ENCODE peak calls at places on chromosomes 6 and 20, in ten cellular contexts. R is AG08395; L is adrenal gland; Z is Caki2; X is GOT3; F is stimulated activated naive CD4-positive, alpha-beta T cell treated with Interleukin-2 at 50 U/mL for 16 hours; P is globus pallidus; S is caudate nucleus; W is adipocyte; C is central memory CD4-positive, alpha-beta T cell. U is an unnamed sample.

GRCh38 chr6:1580585-1580984 is 29.1 kb upstream of the FOXC1 start:
- DNase-seq in S (no peak), R (no peak), C (no peak), X (no peak), P (no peak), Z (no peak), W (no peak), L (no peak), F (no peak), U (no peak)

GRCh38 chr6:61886608-61887259 is 399.3 kb downstream of the KHDRBS2 start:
- DNase-seq in S (no peak), F (no peak), C (no peak), X (no peak), Z (peak; percentile 10), P (no peak), R (no peak), L (no peak), W (no peak), U (no peak)

GRCh38 chr6:20403766-20404640 is 2.3 kb downstream of the E2F3 start:
- DNase-seq in P (peak; percentile 12), F (peak; percentile 85), Z (peak; percentile 59), X (no peak), S (no peak), C (peak; percentile 45), W (peak; percentile 71), R (peak; percentile 18), L (no peak), U (no peak)

GRCh38 chr6:168120390-168121307 is 41.6 kb upstream of the FRMD1 start:
- DNase-seq in R (no peak), S (no peak), Z (no peak), F (no peak), C (no peak), P (no peak), L (no peak), W (no peak), X (no peak), U (no peak)

GRCh38 chr20:25269057-25269832 is 21.4 kb downstream of the PYGB start:
- DNase-seq in S (no peak), P (no peak), X (no peak), F (no peak), W (no peak), L (no peak), R (no peak), C (no peak), Z (no peak), U (no peak)

GRCh38 chr6:132812756-132813172 is 1.6 kb upstream of the RPS12 start:
- DNase-seq in C (no peak), S (no peak), L (no peak), Z (no peak), R (no peak), X (no peak), P (no peak), W (no peak), F (no peak), U (no peak)

GRCh38 chr6:139474145-139475108 is 100.0 kb upstream of the CITED2 start:
- DNase-seq in S (no peak), R (peak; percentile 24), Z (peak; percentile 57), X (no peak), L (peak; percentile 24), C (no peak), P (no peak), F (no peak), W (peak; percentile 52), U (peak; percentile 17)

GRCh38 chr6:130760006-130760405 is 67.2 kb upstream of the SMLR1 start:
- DNase-seq in S (no peak), P (no peak), C (no peak), F (no peak), Z (peak; percentile 10), L (peak; percentile 21), X (no peak), W (peak; percentile 58), R (peak; percentile 66), U (peak; percentile 66)

GRCh38 chr6:40054602-40055001 is 120.3 kb upstream of the MOCS1 start:
- DNase-seq in R (no peak), W (no peak), L (no peak), Z (peak; percentile 8), F (no peak), X (no peak), C (no peak), P (no peak), S (no peak), U (no peak)

GRCh38 chr20:59123011-59123676 is 40.5 kb upstream of the ZNF831 start:
- DNase-seq in W (no peak), Z (no peak), C (peak; percentile 85), X (no peak), S (no peak), R (no peak), L (no peak), F (peak; percentile 45), P (no peak), U (no peak)

GRCh38 chr20:63536241-63536977 is 767 bp downstream of the PTK6 start:
- DNase-seq in C (no peak), P (no peak), Z (no peak), S (no peak), X (no peak), W (no peak), R (peak; percentile 81), F (no peak), L (no peak), U (peak; percentile 75)

GRCh38 chr6:127190552-127190951 is 72.1 kb downstream of the RSPO3 start:
- DNase-seq in Z (peak; percentile 17), C (no peak), R (peak; percentile 40), S (no peak), W (peak; percentile 82), X (no peak), P (no peak), L (no peak), F (no peak), U (no peak)

GRCh38 chr20:64160118-64160517 is 4.1 kb upstream of the MYT1 start:
- DNase-seq in F (no peak), C (no peak), Z (no peak), W (no peak), R (no peak), S (no peak), L (no peak), X (no peak), P (no peak), U (no peak)

GRCh38 chr6:3905853-3906190 is 56.6 kb downstream of the FAM50B start:
- DNase-seq in F (no peak), S (no peak), W (no peak), C (no peak), X (no peak), L (no peak), Z (no peak), R (no peak), P (peak; percentile 32), U (no peak)

GRCh38 chr20:36777152-36777551 is 3.6 kb upstream of the DSN1 start:
- DNase-seq in P (no peak), Z (no peak), C (no peak), X (no peak), S (no peak), L (no peak), F (no peak), W (no peak), R (no peak), U (no peak)

GRCh38 chr6:144931172-144932035 is 646.3 kb downstream of the UTRN start:
- DNase-seq in S (no peak), X (no peak), F (no peak), R (peak; percentile 49), C (peak; percentile 5), L (no peak), P (peak; percentile 2), W (peak; percentile 75), Z (no peak), U (peak; percentile 21)

GRCh38 chr20:23920408-23920780 is 40.8 kb upstream of the CST5 start:
- DNase-seq in C (no peak), W (no peak), R (no peak), P (no peak), S (no peak), Z (no peak), F (no peak), X (no peak), L (no peak), U (no peak)

GRCh38 chr6:127972815-127973214 is 72.0 kb upstream of the THEMIS start:
- DNase-seq in Z (no peak), C (no peak), S (no peak), R (no peak), L (no peak), P (no peak), F (peak; percentile 44), W (no peak), X (no peak), U (no peak)

GRCh38 chr20:48064929-48065328 is 279.6 kb upstream of the SULF2 start:
- DNase-seq in L (no peak), C (no peak), W (peak; percentile 68), S (no peak), P (no peak), R (no peak), X (no peak), F (no peak), Z (peak; percentile 66), U (no peak)

GRCh38 chr6:109794201-109794926 is 103.3 kb downstream of the FIG4 start:
- DNase-seq in W (peak; percentile 45), L (no peak), C (no peak), X (no peak), P (no peak), F (no peak), Z (peak; percentile 6), S (no peak), R (peak; percentile 37), U (peak; percentile 29)

GRCh38 chr6:54179152-54179551 is 67.9 kb downstream of the MLIP start:
- DNase-seq in X (no peak), L (no peak), Z (no peak), F (no peak), W (no peak), R (no peak), P (no peak), C (no peak), S (no peak), U (no peak)

GRCh38 chr20:63183422-63184146 is 32.3 kb downstream of the YTHDF1 start:
- DNase-seq in F (peak; percentile 22), C (peak; percentile 21), P (no peak), L (peak; percentile 32), Z (peak; percentile 50), S (no peak), X (no peak), W (peak; percentile 45), R (peak; percentile 55), U (peak; percentile 73)

GRCh38 chr6:35967059-35967769 is 46.3 kb upstream of the SRPK1 start:
- DNase-seq in X (no peak), F (no peak), Z (peak; percentile 62), C (no peak), W (no peak), R (no peak), S (no peak), L (no peak), P (no peak), U (no peak)

GRCh38 chr6:63740709-63741108 is 105.1 kb downstream of the PHF3 start:
- DNase-seq in F (no peak), L (peak; percentile 15), S (no peak), C (no peak), X (no peak), Z (no peak), W (peak; percentile 65), R (peak; percentile 5), P (no peak), U (no peak)

GRCh38 chr20:53940883-53941546 is 129.4 kb downstream of the BCAS1 start:
- DNase-seq in L (no peak), P (no peak), C (no peak), F (no peak), Z (peak; percentile 65), X (no peak), S (peak; percentile 14), R (peak; percentile 82), W (peak; percentile 61), U (peak; percentile 54)

U was measured in AG08396.